ENCODE peak calls at places on chromosomes 3 and 15, in six cellular contexts. Z, S, Y, A, L and X are unnamed samples.
A peak's percentile ranks its signal among the peaks of the same experiment; 100 is the strongest.

GRCh38 chr3:99678023-99678422 is 39.6 kb downstream of the COL8A1 start:
- DNase-seq in Z (no peak), S (no peak), L (no peak), Y (no peak), A (peak; percentile 73), X (peak; percentile 96)

GRCh38 chr3:144677118-144677517 is 705.5 kb downstream of the DIPK2A start:
- DNase-seq in L (no peak), Z (no peak), Y (no peak), S (no peak), A (peak; percentile 64), X (peak; percentile 32)

GRCh38 chr3:160999268-160999667 is 105.9 kb downstream of the B3GALNT1 start:
- DNase-seq in S (no peak), Y (no peak), A (no peak), Z (no peak), L (no peak), X (no peak)

GRCh38 chr15:49045691-49046112 is 544 bp downstream of the SECISBP2L start:
- DNase-seq in Z (no peak), L (peak; percentile 35), A (peak; percentile 26), S (no peak), Y (no peak), X (peak; percentile 34)

GRCh38 chr3:111594781-111595180 is 365 bp downstream of the ZBED2 start:
- DNase-seq in L (no peak), Z (no peak), A (no peak), Y (no peak), S (no peak), X (no peak)

GRCh38 chr15:80778621-80778963 is 578 bp upstream of the CEMIP start:
- DNase-seq in A (no peak), Y (no peak), L (no peak), S (no peak), Z (no peak), X (no peak)

GRCh38 chr3:196968233-196969000 is at the start of gene PIGZ:
- DNase-seq in L (no peak), Z (no peak), A (peak; percentile 89), Y (peak; percentile 86), S (peak; percentile 76), X (peak; percentile 32)

GRCh38 chr15:31318429-31318828 is 8.2 kb upstream of the KLF13 start:
- DNase-seq in L (no peak), A (no peak), S (no peak), Y (no peak), Z (no peak), X (no peak)

GRCh38 chr3:120820748-120821147 is 78.2 kb downstream of the GTF2E1 start:
- DNase-seq in L (no peak), S (no peak), A (no peak), Y (no peak), Z (no peak), X (no peak)

GRCh38 chr3:64552160-64552559 is 135.6 kb downstream of the ADAMTS9 start:
- DNase-seq in L (no peak), Z (no peak), A (no peak), Y (no peak), S (no peak), X (no peak)

GRCh38 chr15:56964182-56964581 is 45.7 kb downstream of the TCF12 start:
- DNase-seq in L (no peak), A (peak; percentile 20), S (no peak), Y (no peak), Z (no peak), X (peak; percentile 46)

GRCh38 chr15:63348392-63348791 is 33.3 kb downstream of the CA12 start:
- DNase-seq in S (peak; percentile 86), Z (no peak), L (no peak), A (peak; percentile 81), Y (peak; percentile 42), X (peak; percentile 73)

GRCh38 chr3:43996379-43997301 is 245.0 kb upstream of the TOPAZ1 start:
- DNase-seq in S (peak; percentile 66), Z (no peak), L (no peak), Y (no peak), A (peak; percentile 64), X (peak; percentile 51)

GRCh38 chr3:66115858-66116654 is 77.3 kb upstream of the MAGI1 start:
- DNase-seq in A (peak; percentile 95), L (peak; percentile 96), S (no peak), Y (peak; percentile 19), Z (peak; percentile 79), X (peak; percentile 98)

GRCh38 chr3:48015451-48016182 is 599 bp downstream of the MAP4 start:
- DNase-seq in A (no peak), S (no peak), Y (no peak), Z (no peak), L (no peak), X (peak; percentile 31)

GRCh38 chr3:138375446-138375845 is 27.1 kb downstream of the MRAS start:
- DNase-seq in A (no peak), S (no peak), Y (no peak), Z (no peak), L (no peak), X (no peak)

GRCh38 chr15:38671675-38672141 is 107.1 kb upstream of the RASGRP1 start:
- DNase-seq in S (no peak), A (no peak), L (no peak), Y (peak; percentile 9), Z (no peak), X (peak; percentile 14)

GRCh38 chr3:144586382-144586781 is 614.8 kb downstream of the DIPK2A start:
- DNase-seq in S (no peak), Z (no peak), L (no peak), A (peak; percentile 23), Y (no peak), X (peak; percentile 76)